ENCODE peak calls at places on chromosome 3, in four cellular contexts. O is dermis microvascular lymphatic vessel endothelial cell, D is NCI-H1105, E is left cardiac atrium. S is an unnamed sample.

GRCh38 chr3:183807881-183808280 is 17.5 kb downstream of the MAP6D1 start:
- DNase-seq in O (no peak), D (no peak), E (no peak), S (no peak)

GRCh38 chr3:187744169-187745151 is 808 bp downstream of the BCL6 start:
- DNase-seq in O (no peak), D (peak), E (peak), S (peak)

GRCh38 chr3:127217594-127218456 is 24.9 kb downstream of the PRR23E start:
- DNase-seq in O (peak), D (no peak), E (no peak), S (no peak)

GRCh38 chr3:104787306-104787705 is 579.4 kb upstream of the ALCAM start:
- DNase-seq in O (no peak), D (no peak), E (no peak), S (no peak)

GRCh38 chr3:172148269-172148668 is 108.9 kb downstream of the FNDC3B start:
- DNase-seq in O (peak), D (no peak), E (no peak), S (no peak)

GRCh38 chr3:172675371-172676193 is 35.3 kb downstream of the NCEH1 start:
- DNase-seq in O (peak), D (peak), E (no peak), S (no peak)

GRCh38 chr3:65497846-65498245 is 540.9 kb downstream of the MAGI1 start:
- DNase-seq in O (no peak), D (peak), E (no peak), S (no peak)

GRCh38 chr3:109707642-109708041 is 370.3 kb upstream of the DPPA4 start:
- DNase-seq in O (no peak), D (no peak), E (no peak), S (no peak)

GRCh38 chr3:95354494-95354893 is 1291.6 kb downstream of the NSUN3 start:
- DNase-seq in O (no peak), D (no peak), E (no peak), S (no peak)

GRCh38 chr3:160812304-160812703 is 56.3 kb downstream of the PPM1L start:
- DNase-seq in O (no peak), D (no peak), E (no peak), S (no peak)

GRCh38 chr3:32335365-32336122 is 56.1 kb upstream of the CMTM7 start:
- DNase-seq in O (no peak), D (no peak), E (no peak), S (no peak)

GRCh38 chr3:167718582-167718981 is 16.1 kb downstream of the PDCD10 start:
- DNase-seq in O (no peak), D (no peak), E (no peak), S (no peak)

S was measured in heart left ventricle.